ENCODE peak calls at places on chromosome 1, in six cellular contexts. I, J, X, W, S and K are unnamed samples. For H3K4me1, the result is how much of the 10 kb centered on the place peaks cover.

GRCh38 chr1:204377800-204378608 is 18.3 kb upstream of the PLEKHA6 start:
- DNase-seq in S (peak), W (no peak), J (peak), I (no peak), X (no peak), K (no peak)

GRCh38 chr1:215665212-215665611 is 98.1 kb downstream of the KCTD3 start:
- DNase-seq in I (peak), W (no peak), J (no peak), S (no peak), X (no peak), K (no peak)

GRCh38 chr1:5637171-5637570 is 355.1 kb downstream of the NPHP4 start:
- DNase-seq in I (no peak), W (no peak), J (no peak), X (peak), S (peak), K (no peak)

GRCh38 chr1:164619006-164619784 is 60.2 kb downstream of the PBX1 start:
- DNase-seq in W (no peak), I (no peak), X (no peak), J (no peak), S (no peak), K (no peak)

GRCh38 chr1:42179275-42179674 is 14.7 kb upstream of the GUCA2A start:
- DNase-seq in X (no peak), S (no peak), W (peak), I (peak), J (no peak), K (peak)

GRCh38 chr1:162177126-162177525 is 107.6 kb downstream of the NOS1AP start:
- DNase-seq in J (no peak), W (no peak), S (no peak), I (no peak), X (no peak), K (no peak)

GRCh38 chr1:87410771-87411170 is 82.1 kb downstream of the LMO4 start:
- DNase-seq in S (peak), I (peak), W (no peak), X (no peak), J (no peak), K (peak)

GRCh38 chr1:185853739-185854138 is 119.5 kb downstream of the HMCN1 start:
- DNase-seq in I (peak), X (no peak), W (no peak), J (no peak), S (no peak), K (no peak)

GRCh38 chr1:210448293-210448892 is 119.7 kb downstream of the HHAT start:
- DNase-seq in W (no peak), J (peak), S (no peak), I (peak), X (peak), K (peak)

GRCh38 chr1:168719306-168720111 is 9.5 kb downstream of the DPT start:
- DNase-seq in W (no peak), X (no peak), J (no peak), S (no peak), I (no peak), K (no peak)

GRCh38 chr1:192066202-192066601 is 92.1 kb upstream of the RGS18 start:
- DNase-seq in W (no peak), X (no peak), J (no peak), S (no peak), I (peak), K (no peak)

GRCh38 chr1:182634306-182635072 is 30.3 kb upstream of the RGS16 start:
- DNase-seq in J (no peak), W (no peak), X (no peak), S (no peak), I (no peak), K (no peak)

GRCh38 chr1:51955797-51956527 is 34.5 kb downstream of the RAB3B start:
- DNase-seq in J (peak), X (peak), W (no peak), I (no peak), S (no peak), K (no peak)

GRCh38 chr1:204974326-204974725 is 68.7 kb upstream of the CNTN2 start:
- DNase-seq in I (no peak), S (no peak), X (no peak), W (no peak), J (peak), K (no peak)

GRCh38 chr1:236099622-236100021 is 34.7 kb upstream of the NID1 start:
- DNase-seq in I (peak), J (no peak), S (no peak), X (no peak), W (no peak), K (no peak)

GRCh38 chr1:201294876-201295275 is 11.6 kb downstream of the PKP1 start:
- DNase-seq in S (no peak), J (no peak), I (no peak), X (no peak), W (no peak), K (no peak)

GRCh38 chr1:12610305-12610935 is 7.6 kb downstream of the DHRS3 start:
- DNase-seq in S (no peak), X (no peak), I (peak), W (no peak), J (no peak), K (peak)

GRCh38 chr1:75641325-75641724 is 30.4 kb upstream of the SLC44A5 start:
- DNase-seq in W (no peak), J (no peak), X (no peak), S (no peak), I (no peak), K (no peak)

GRCh38 chr1:22689505-22689904 is 21.1 kb upstream of the EPHB2 start:
- DNase-seq in S (no peak), W (peak), J (no peak), I (peak), X (no peak), K (no peak)

GRCh38 chr1:183604811-183605210 is 14.6 kb upstream of the NCF2 start:
- DNase-seq in W (no peak), I (no peak), J (no peak), X (no peak), S (no peak), K (no peak)

GRCh38 chr1:53598956-53599355 is 139.8 kb downstream of the DMRTB1 start:
- DNase-seq in I (no peak), S (no peak), W (no peak), X (no peak), J (no peak), K (no peak)

GRCh38 chr1:87786861-87787548 is 458.3 kb downstream of the LMO4 start:
- DNase-seq in W (no peak), I (no peak), X (no peak), J (no peak), S (no peak), K (no peak)

GRCh38 chr1:90074137-90074536 is 79.2 kb downstream of the ZNF326 start:
- DNase-seq in W (no peak), J (no peak), I (no peak), X (peak), S (no peak), K (no peak)

GRCh38 chr1:234848972-234849641 is 239.1 kb upstream of the IRF2BP2 start:
- DNase-seq in W (no peak), I (peak), S (no peak), X (no peak), J (no peak), K (no peak)

GRCh38 chr1:38076038-38076437 is 29.4 kb upstream of the POU3F1 start:
- DNase-seq in X (peak), J (peak), W (no peak), S (no peak), I (peak), K (peak)

GRCh38 chr1:65108025-65108692 is 39.8 kb upstream of the AK4 start:
- DNase-seq in X (no peak), I (no peak), S (peak), W (no peak), J (no peak), K (no peak)

GRCh38 chr1:92817986-92818764 is 13.7 kb upstream of the RPL5 start:
- DNase-seq in W (no peak), J (peak), S (no peak), X (peak), I (no peak), K (peak)

GRCh38 chr1:165837838-165838364 is 10.5 kb downstream of the UCK2 start:
- DNase-seq in S (no peak), J (no peak), I (peak), X (no peak), W (no peak), K (no peak)

GRCh38 chr1:91851130-91852010 is 34.6 kb downstream of the TGFBR3 start:
- DNase-seq in I (peak), S (peak), X (no peak), J (no peak), W (peak), K (peak)

GRCh38 chr1:154157520-154158306 is 2.8 kb upstream of the NUP210L start:
- DNase-seq in W (peak), X (peak), J (no peak), S (peak), I (peak), K (peak)

GRCh38 chr1:21823980-21824702 is 12.1 kb downstream of the LDLRAD2 start:
- DNase-seq in I (no peak), J (no peak), S (no peak), X (no peak), W (no peak), K (no peak)

GRCh38 chr1:34786521-34787325 is 5.7 kb downstream of the GJB3 start:
- DNase-seq in S (peak), X (peak), J (peak), I (peak), W (peak), K (peak)

GRCh38 chr1:116666747-116667576 is 571 bp downstream of the IGSF3 start:
- DNase-seq in W (no peak), I (no peak), X (no peak), S (peak), J (peak), K (no peak)

GRCh38 chr1:234760303-234760723 is 150.3 kb upstream of the IRF2BP2 start:
- DNase-seq in I (no peak), S (no peak), X (no peak), W (no peak), J (peak), K (no peak)

GRCh38 chr1:116878804-116879477 is 30.8 kb upstream of the PTGFRN start:
- DNase-seq in X (no peak), J (peak), W (peak), S (no peak), I (peak), K (peak)

GRCh38 chr1:240806201-240806745 is 194.3 kb upstream of the GREM2 start:
- DNase-seq in W (no peak), I (peak), J (no peak), X (no peak), S (no peak), K (no peak)

GRCh38 chr1:39150779-39151178 is 53.7 kb upstream of the MACF1 start:
- DNase-seq in S (no peak), W (no peak), I (no peak), X (no peak), J (no peak), K (no peak)
- H3K4me1 ChIP-seq in S (under half), W (under half), I (under half), X (under half), J (half or more), K (half or more)

GRCh38 chr1:206962269-206962668 is 8.0 kb downstream of the FCAMR start:
- DNase-seq in W (no peak), J (no peak), I (no peak), X (no peak), S (no peak), K (no peak)

GRCh38 chr1:206958154-206958553 is 11.9 kb upstream of the PIGR start:
- DNase-seq in W (no peak), I (no peak), S (no peak), X (no peak), J (no peak), K (no peak)

GRCh38 chr1:206963119-206963712 is 7.0 kb downstream of the FCAMR start:
- DNase-seq in X (no peak), J (no peak), S (no peak), W (no peak), I (peak), K (peak)

GRCh38 chr1:206961668-206962067 is 8.6 kb downstream of the FCAMR start:
- DNase-seq in J (no peak), X (no peak), S (no peak), W (no peak), I (no peak), K (no peak)

GRCh38 chr1:206960676-206961386 is 9.4 kb downstream of the FCAMR start:
- DNase-seq in I (no peak), J (no peak), X (no peak), S (no peak), W (no peak), K (no peak)
- TF ChIP-seq CTCF in I (no peak), J (no peak), X (no peak), S (no peak), W (no peak), K (no peak)

GRCh38 chr1:61132176-61133047 is 50.1 kb downstream of the NFIA start:
- DNase-seq in J (no peak), I (peak), S (no peak), X (no peak), W (no peak), K (peak)
- H3K4me3 ChIP-seq in J (no peak), I (no peak), S (no peak), X (no peak), W (no peak), K (no peak)

GRCh38 chr1:67580671-67581403 is 104.2 kb upstream of the GADD45A start:
- DNase-seq in J (peak), I (no peak), X (no peak), W (no peak), S (no peak), K (no peak)
- H3K4me1 ChIP-seq in J (under half), I (under half), X (under half), W (under half), S (under half), K (under half)